ENCODE peak calls at places on chromosomes 16 and 17, in four cellular contexts. W is activated CD8-positive, alpha-beta T cell treated with anti-CD3 and anti-CD28 coated beads, Interleukin-2, amount 10 ng/mL, durations not matched to agents 7 days and 5 days; T is stimulated activated CD4-positive, alpha-beta T cell treated with anti-CD3 and anti-CD28 coated beads, Interleukin-1b, Interleukin-23, amount 100 ng/mL, for 1 hour; Q is omental fat pad. F is an unnamed sample.

GRCh38 chr17:17269926-17270773 is 10.9 kb downstream of the COPS3 start:
- DNase-seq in W (peak), T (no peak), Q (no peak), F (no peak)

GRCh38 chr17:80862341-80862969 is 129.2 kb upstream of the CHMP6 start:
- DNase-seq in W (no peak), T (no peak), Q (no peak), F (peak)

GRCh38 chr16:10600792-10601443 is 20.5 kb upstream of the EMP2 start:
- DNase-seq in W (no peak), T (no peak), Q (no peak), F (no peak)

GRCh38 chr16:84766978-84767773 is 52.6 kb upstream of the CRISPLD2 start:
- DNase-seq in W (no peak), T (no peak), Q (no peak), F (no peak)

GRCh38 chr16:19645557-19645981 is 72.5 kb downstream of the KNOP1 start:
- DNase-seq in W (no peak), T (no peak), Q (no peak), F (no peak)

GRCh38 chr17:57966246-57966645 is 11.0 kb upstream of the CUEDC1 start:
- DNase-seq in W (peak), T (no peak), Q (no peak), F (no peak)

GRCh38 chr17:31413871-31414589 is 22.6 kb downstream of the RAB11FIP4 start:
- DNase-seq in W (no peak), T (no peak), Q (no peak), F (no peak)

GRCh38 chr16:88067530-88068411 is 116.5 kb downstream of the BANP start:
- DNase-seq in W (no peak), T (no peak), Q (no peak), F (no peak)

GRCh38 chr17:17724307-17724921 is 43.2 kb downstream of the RAI1 start:
- DNase-seq in W (peak), T (no peak), Q (no peak), F (no peak)

GRCh38 chr16:88392616-88393015 is 9.9 kb downstream of the ZNF469 start:
- DNase-seq in W (no peak), T (no peak), Q (no peak), F (no peak)

GRCh38 chr17:61467416-61468262 is 15.4 kb downstream of the TBX4 start:
- DNase-seq in W (no peak), T (no peak), Q (no peak), F (peak)

GRCh38 chr16:2737895-2738418 is 14.5 kb upstream of the SRRM2 start:
- DNase-seq in W (no peak), T (no peak), Q (no peak), F (peak)

GRCh38 chr17:8041249-8041928 is 2.5 kb downstream of the ALOX15B start:
- DNase-seq in W (peak), T (no peak), Q (no peak), F (no peak)

GRCh38 chr17:32993977-32994376 is 2.3 kb downstream of the SPACA3 start:
- DNase-seq in W (no peak), T (no peak), Q (no peak), F (no peak)

GRCh38 chr16:84919267-84919666 is 92.1 kb downstream of the ZDHHC7 start:
- DNase-seq in W (no peak), T (no peak), Q (no peak), F (no peak)

GRCh38 chr17:46063239-46063638 is 64.2 kb downstream of the STH start:
- DNase-seq in W (no peak), T (no peak), Q (no peak), F (no peak)

GRCh38 chr17:18230288-18231141 is 5.1 kb downstream of the LLGL1 start:
- DNase-seq in W (no peak), T (no peak), Q (no peak), F (no peak)

GRCh38 chr16:7688811-7689210 is 356.2 kb downstream of the RBFOX1 start:
- DNase-seq in W (no peak), T (no peak), Q (no peak), F (no peak)

GRCh38 chr17:19753049-19753444 is 4.9 kb upstream of the ALDH3A1 start:
- DNase-seq in W (no peak), T (no peak), Q (peak), F (peak)

GRCh38 chr17:65794572-65794971 is 233.1 kb upstream of the AXIN2 start:
- DNase-seq in W (no peak), T (no peak), Q (no peak), F (no peak)

GRCh38 chr16:54957403-54957802 is 26.7 kb downstream of the IRX5 start:
- DNase-seq in W (peak), T (no peak), Q (no peak), F (no peak)

GRCh38 chr16:4114257-4115208 is 1.7 kb downstream of the ADCY9 start:
- DNase-seq in W (no peak), T (no peak), Q (no peak), F (peak)

GRCh38 chr17:65409381-65409780 is 152.1 kb downstream of the AXIN2 start:
- DNase-seq in W (no peak), T (no peak), Q (no peak), F (no peak)

GRCh38 chr16:85279874-85280545 is 167.7 kb upstream of the CIBAR2 start:
- DNase-seq in W (no peak), T (no peak), Q (no peak), F (no peak)

GRCh38 chr16:69395859-69396186 is 10.0 kb upstream of the TERF2 start:
- DNase-seq in W (no peak), T (no peak), Q (no peak), F (no peak)

GRCh38 chr17:27552467-27552779 is 78.6 kb upstream of the LGALS9 start:
- DNase-seq in W (no peak), T (no peak), Q (no peak), F (no peak)

GRCh38 chr17:28953444-28954118 is 2.3 kb upstream of the PHF12 start:
- DNase-seq in W (peak), T (no peak), Q (no peak), F (no peak)

GRCh38 chr17:34173221-34173620 is 81.9 kb upstream of the CCL2 start:
- DNase-seq in W (no peak), T (no peak), Q (no peak), F (no peak)

GRCh38 chr16:55248494-55248893 is 75.5 kb upstream of the IRX6 start:
- DNase-seq in W (no peak), T (no peak), Q (no peak), F (no peak)

GRCh38 chr16:86713021-86713631 is 134.8 kb downstream of the FOXL1 start:
- DNase-seq in W (no peak), T (no peak), Q (no peak), F (no peak)

GRCh38 chr17:38914741-38915638 is 10.4 kb upstream of the LASP1NB start:
- DNase-seq in W (no peak), T (no peak), Q (no peak), F (peak)

GRCh38 chr17:77999413-78000173 is 41.1 kb downstream of the TNRC6C start:
- DNase-seq in W (no peak), T (no peak), Q (no peak), F (no peak)

GRCh38 chr16:87068751-87069150 is 248.4 kb downstream of the C16orf95 start:
- DNase-seq in W (no peak), T (no peak), Q (no peak), F (no peak)

GRCh38 chr17:1931759-1932579 is 93.2 kb downstream of the RTN4RL1 start:
- DNase-seq in W (no peak), T (no peak), Q (no peak), F (no peak)

F was measured in left lung.